ENCODE peak calls at places on chromosomes 3 and 15, in four cellular contexts. O is BJ, Q is left ventricle myocardium inferior, F is heart right ventricle. T is an unnamed sample.

GRCh38 chr3:116569611-116570010 is 124.3 kb upstream of the LSAMP start:
- DNase-seq in O (no peak), Q (no peak), F (no peak), T (peak)

GRCh38 chr15:91055548-91056331 is 33.3 kb upstream of the VPS33B start:
- DNase-seq in O (no peak), Q (peak), F (peak), T (peak)

GRCh38 chr3:141055536-141056445 is 4.6 kb downstream of the SPSB4 start:
- DNase-seq in O (no peak), Q (no peak), F (no peak), T (no peak)

GRCh38 chr15:78340243-78341056 is at the start of gene CRABP1:
- DNase-seq in O (no peak), Q (no peak), F (no peak), T (no peak)

GRCh38 chr15:47196057-47196456 is 521.2 kb upstream of the SEMA6D start:
- DNase-seq in O (peak), Q (peak), F (peak), T (peak)

GRCh38 chr3:122923611-122924010 is 104.0 kb downstream of the SEMA5B start:
- DNase-seq in O (no peak), Q (no peak), F (no peak), T (no peak)

GRCh38 chr3:130838898-130839572 is 54.8 kb upstream of the ATP2C1 start:
- DNase-seq in O (no peak), Q (no peak), F (no peak), T (no peak)

GRCh38 chr3:122661633-122662032 is 19.0 kb upstream of the PARP14 start:
- DNase-seq in O (no peak), Q (no peak), F (no peak), T (no peak)

GRCh38 chr3:86982883-86983282 is 8.1 kb downstream of the VGLL3 start:
- DNase-seq in O (no peak), Q (no peak), F (no peak), T (peak)

GRCh38 chr3:190865419-190865818 is 2.9 kb upstream of the GMNC start:
- DNase-seq in O (no peak), Q (no peak), F (no peak), T (no peak)

GRCh38 chr3:157156844-157157635 is 2.9 kb downstream of the CCNL1 start:
- DNase-seq in O (no peak), Q (no peak), F (no peak), T (no peak)

GRCh38 chr3:145005427-145005826 is 1033.8 kb downstream of the DIPK2A start:
- DNase-seq in O (no peak), Q (no peak), F (no peak), T (no peak)

GRCh38 chr15:79172032-79172481 is 81.5 kb upstream of the RASGRF1 start:
- DNase-seq in O (no peak), Q (no peak), F (no peak), T (no peak)

GRCh38 chr3:87145553-87145952 is 81.6 kb upstream of the CHMP2B start:
- DNase-seq in O (no peak), Q (no peak), F (no peak), T (peak)

GRCh38 chr3:50156991-50157493 is 1.9 kb downstream of the SEMA3F start:
- DNase-seq in O (no peak), Q (no peak), F (no peak), T (no peak)

GRCh38 chr3:143158549-143158988 is 39.0 kb downstream of the CHST2 start:
- DNase-seq in O (peak), Q (no peak), F (no peak), T (peak)

GRCh38 chr3:88988906-88989305 is 118.5 kb upstream of the EPHA3 start:
- DNase-seq in O (no peak), Q (no peak), F (no peak), T (no peak)

GRCh38 chr3:129238945-129239705 is 10.3 kb upstream of the COPG1 start:
- DNase-seq in O (no peak), Q (peak), F (no peak), T (no peak)

GRCh38 chr3:191523099-191523498 is 62.1 kb downstream of the PYDC2 start:
- DNase-seq in O (no peak), Q (no peak), F (no peak), T (no peak)

DNA sequence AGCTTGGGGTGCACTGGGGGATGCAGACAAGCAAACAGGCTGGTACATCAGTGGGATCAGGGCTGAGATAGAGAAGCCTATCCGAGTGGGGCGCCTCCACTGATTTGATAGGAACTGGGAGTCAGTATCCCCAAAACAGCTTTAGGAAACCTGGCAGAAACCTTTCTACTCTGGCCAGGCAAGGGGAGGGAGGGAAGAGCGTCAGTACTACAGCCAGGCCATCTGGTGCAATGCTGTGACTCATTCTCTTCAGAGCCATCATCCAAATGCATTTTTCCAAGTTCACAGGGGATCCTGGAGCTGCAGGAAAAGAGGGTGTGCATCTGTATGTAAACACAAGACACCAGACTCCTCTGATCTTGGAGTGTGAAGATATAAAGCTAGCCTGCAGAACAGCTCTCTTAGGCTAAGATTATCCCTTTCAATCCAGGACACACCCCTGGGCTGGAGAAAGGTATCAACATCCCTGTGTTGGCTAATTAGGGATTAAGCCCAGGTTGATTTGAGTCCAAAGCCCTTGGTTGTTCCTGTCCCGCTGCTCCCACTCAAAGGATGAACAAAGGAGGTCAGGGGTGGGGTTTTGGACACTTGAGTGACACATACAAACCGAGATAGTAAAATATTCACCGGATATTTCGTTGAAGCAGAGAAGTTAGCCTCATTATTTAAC is 9.3 kb downstream of the GALNT15 start:
- DNase-seq in O (peak), Q (no peak), F (no peak), T (peak)
- H3K4me3 ChIP-seq in O (no peak), Q (no peak), F (no peak), T (no peak)

GRCh38 chr3:77025476-77025875 is 14.4 kb upstream of the ROBO2 start:
- DNase-seq in O (no peak), Q (no peak), F (no peak), T (no peak)
- H3K4me3 ChIP-seq in O (no peak), Q (no peak), F (no peak), T (no peak)

DNA sequence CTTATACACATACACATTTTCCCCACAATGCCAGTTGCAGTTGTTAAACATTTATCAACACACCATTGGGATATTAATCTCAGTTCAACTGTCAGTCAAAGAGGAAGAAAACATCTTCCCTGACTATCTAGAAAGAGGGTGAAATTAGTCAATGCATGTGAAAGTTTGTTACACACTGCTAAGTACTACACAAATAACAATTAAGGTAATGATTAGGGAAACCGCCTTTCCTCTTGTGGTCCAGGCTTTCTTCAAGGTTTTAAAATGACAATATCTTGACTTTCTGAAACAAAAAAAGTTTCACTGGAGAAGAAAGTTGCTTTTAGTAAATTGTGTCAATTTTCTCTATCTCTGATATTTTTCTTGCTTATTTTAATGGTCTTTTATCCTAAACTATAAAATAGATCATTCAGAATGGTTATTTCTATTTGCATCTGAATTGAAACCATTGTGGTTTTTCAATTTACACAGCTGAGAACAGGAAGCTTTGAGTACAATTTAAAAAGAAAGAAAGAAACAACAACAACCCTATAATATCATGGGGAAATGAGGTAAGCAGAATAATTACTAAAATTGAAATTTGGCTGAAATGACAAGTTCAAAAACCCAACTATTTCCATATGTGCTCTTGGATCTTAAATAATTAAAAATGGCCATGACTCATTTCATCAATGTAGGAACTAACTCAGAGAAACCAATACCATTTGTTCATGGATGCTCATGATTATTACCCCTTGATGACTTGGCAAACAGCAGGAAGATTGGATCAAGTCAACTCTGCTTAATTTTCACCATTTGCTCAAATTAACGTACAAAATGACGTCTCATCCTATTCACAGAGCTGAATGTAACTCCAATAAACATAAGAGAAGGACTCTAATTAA is 31.7 kb downstream of the GPR149 start:
- DNase-seq in O (no peak), Q (no peak), F (no peak), T (no peak)
- H3K4me3 ChIP-seq in O (no peak), Q (no peak), F (no peak), T (no peak)

GRCh38 chr3:124812291-124813265 is 74.6 kb downstream of the ITGB5 start:
- DNase-seq in O (peak), Q (peak), F (peak), T (peak)
- H3K4me3 ChIP-seq in O (no peak), Q (peak), F (peak), T (no peak)

DNA sequence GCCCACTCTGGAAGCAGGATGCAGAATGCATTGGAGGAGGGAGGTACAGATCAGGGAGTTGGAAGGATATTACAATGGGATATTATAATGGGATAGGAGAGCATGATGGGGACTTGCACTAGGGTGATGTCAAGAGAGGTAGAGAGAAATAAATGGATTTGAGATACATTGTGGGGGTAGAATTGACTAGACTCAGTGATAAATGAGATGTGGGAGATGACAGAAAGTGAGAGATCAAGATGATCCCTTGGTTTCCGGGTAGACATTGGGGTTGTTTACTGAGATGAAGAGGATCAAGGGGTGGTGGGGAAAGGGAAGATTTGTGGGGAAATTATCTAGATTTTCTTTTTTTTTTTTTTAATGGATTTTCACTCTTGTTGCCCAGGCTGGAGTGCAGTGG is 42.7 kb downstream of the BFSP2 start:
- DNase-seq in O (no peak), Q (no peak), F (no peak), T (no peak)
- H3K4me3 ChIP-seq in O (no peak), Q (no peak), F (no peak), T (no peak)

GRCh38 chr3:84783281-84783680 is 175.5 kb upstream of the CADM2 start:
- DNase-seq in O (no peak), Q (no peak), F (no peak), T (no peak)
- H3K4me3 ChIP-seq in O (no peak), Q (no peak), F (no peak), T (no peak)

GRCh38 chr3:3110749-3111361 is 681 bp upstream of the IL5RA start:
- DNase-seq in O (no peak), Q (no peak), F (no peak), T (no peak)
- H3K4me3 ChIP-seq in O (no peak), Q (no peak), F (no peak), T (no peak)